ENCODE peak calls at places on chromosomes 16 and 17, in nine cellular contexts. G is CD4-positive, CD25-positive, alpha-beta regulatory T cell; X is GM23338; W is Right ventricle myocardium inferior; K is activated B cell treated with CpG ODN at 0.5 μM for 24 hours; F is activated naive CD8-positive, alpha-beta T cell treated with anti-CD3 and anti-CD28 coated beads, Interleukin-2, amount 10 ng/mL, durations not matched to agents 7 days and 5 days; T is gastroesophageal sphincter; Y is lower lobe of right lung; N is upper lobe of left lung. P is an unnamed sample.

GRCh38 chr17:80795737-80796136 is 195.9 kb upstream of the CHMP6 start:
- ATAC-seq in K (no peak), W (peak), X (no peak), G (no peak), T (no peak), F (no peak), Y (peak), N (no peak), P (no peak)

GRCh38 chr17:80835816-80836657 is 155.6 kb upstream of the CHMP6 start:
- ATAC-seq in K (no peak), F (no peak), G (no peak), X (no peak), Y (no peak), N (no peak), T (no peak), W (no peak), P (no peak)

GRCh38 chr16:66924527-66925321 is 611 bp downstream of the RRAD start:
- ATAC-seq in K (peak), G (peak), T (peak), N (peak), X (peak), F (peak), Y (peak), W (peak), P (peak)

GRCh38 chr17:57295526-57296023 is 39.3 kb downstream of the MSI2 start:
- ATAC-seq in Y (no peak), G (no peak), X (no peak), K (no peak), F (no peak), T (no peak), N (no peak), W (no peak), P (no peak)

GRCh38 chr16:61890346-61890745 is 145.9 kb downstream of the CDH8 start:
- ATAC-seq in X (no peak), F (no peak), G (no peak), N (no peak), K (no peak), Y (no peak), T (no peak), W (no peak), P (no peak)

GRCh38 chr17:64229815-64230550 is 33.1 kb downstream of the TEX2 start:
- ATAC-seq in X (no peak), G (no peak), K (no peak), F (no peak), T (no peak), N (peak), Y (peak), W (peak), P (peak)

GRCh38 chr17:42276609-42277341 is 584 bp upstream of the STAT5B start:
- ATAC-seq in Y (peak), X (peak), G (no peak), N (peak), F (no peak), W (peak), T (peak), K (no peak), P (peak)

GRCh38 chr17:61583242-61583641 is 7.8 kb downstream of the NACA2 start:
- ATAC-seq in N (no peak), K (no peak), Y (no peak), F (peak), W (no peak), T (no peak), X (no peak), G (no peak), P (peak)

GRCh38 chr16:472199-472504 is 46.7 kb downstream of the RAB11FIP3 start:
- ATAC-seq in N (no peak), X (no peak), W (no peak), G (no peak), Y (no peak), T (no peak), F (no peak), K (no peak), P (no peak)

GRCh38 chr16:59169168-59169567 is 435.1 kb upstream of the GOT2 start:
- ATAC-seq in W (no peak), F (no peak), N (no peak), Y (no peak), T (no peak), G (no peak), K (no peak), X (peak), P (no peak)

P was measured in esophagus mucosa.